ENCODE peak calls at places on chromosomes 12 and 14, in six cellular contexts. J is astrocyte of the cerebellum; A is cardiac fibroblast; T is activated CD4-positive, alpha-beta T cell treated with anti-CD3 and anti-CD28 coated beads, Interleukin-2, amount 50 U/mL, for 1 hour; I is HEK293T; U is CD8-positive, alpha-beta memory T cell. P is an unnamed sample.

GRCh38 chr12:63802012-63802608 is 22.4 kb downstream of the RXYLT1 start:
- DNase-seq in U (no peak), I (peak; percentile 28), T (no peak), J (peak; percentile 26), A (peak; percentile 42), P (no peak)

GRCh38 chr12:28290262-28290661 is 100.0 kb downstream of the CCDC91 start:
- DNase-seq in A (peak; percentile 3), J (no peak), I (no peak), U (no peak), T (no peak), P (no peak)

GRCh38 chr14:72463291-72463866 is 430.5 kb downstream of the DPF3 start:
- DNase-seq in J (no peak), I (no peak), A (no peak), T (no peak), U (no peak), P (no peak)

GRCh38 chr14:36367985-36368774 is 47.7 kb upstream of the MBIP start:
- DNase-seq in J (no peak), U (no peak), A (no peak), T (no peak), I (no peak), P (no peak)

GRCh38 chr12:1972856-1973317 is 31.4 kb downstream of the DCP1B start:
- DNase-seq in I (no peak), J (no peak), A (peak; percentile 39), T (no peak), U (no peak), P (no peak)

GRCh38 chr12:109804820-109805761 is 28.1 kb downstream of the TRPV4 start:
- DNase-seq in I (peak; percentile 83), T (peak; percentile 62), J (peak; percentile 16), U (peak; percentile 82), A (peak; percentile 64), P (peak; percentile 82)

GRCh38 chr12:122031342-122032216 is 9.9 kb downstream of the BCL7A start:
- DNase-seq in J (no peak), U (peak; percentile 58), T (peak; percentile 51), A (peak; percentile 36), I (peak; percentile 76), P (peak; percentile 66)

GRCh38 chr12:26338574-26339572 is 143.5 kb downstream of the SSPN start:
- DNase-seq in J (no peak), U (no peak), T (no peak), A (peak; percentile 32), I (no peak), P (no peak)

GRCh38 chr14:105944632-105945610 is 418.5 kb downstream of the TMEM121 start:
- DNase-seq in U (peak; percentile 77), J (no peak), I (peak; percentile 73), T (peak; percentile 74), A (no peak), P (peak; percentile 71)

GRCh38 chr12:121253638-121254335 is 42.7 kb downstream of the CAMKK2 start:
- DNase-seq in U (no peak), T (no peak), I (no peak), J (no peak), A (no peak), P (no peak)

GRCh38 chr14:99502989-99503421 is 21.8 kb downstream of the CCNK start:
- DNase-seq in T (no peak), I (no peak), J (no peak), A (no peak), U (no peak), P (no peak)

GRCh38 chr12:50066402-50066801 is 9.0 kb downstream of the ASIC1 start:
- DNase-seq in A (peak; percentile 84), I (no peak), U (peak; percentile 13), J (no peak), T (no peak), P (no peak)

GRCh38 chr12:88142610-88142991 is 494 bp downstream of the TMTC3 start:
- DNase-seq in T (peak; percentile 9), U (peak; percentile 48), I (peak; percentile 4), J (no peak), A (no peak), P (peak; percentile 59)

GRCh38 chr14:87286826-87287225 is 706.2 kb downstream of the GALC start:
- DNase-seq in J (no peak), U (no peak), I (no peak), T (no peak), A (no peak), P (no peak)

GRCh38 chr12:52440821-52441319 is 6.7 kb upstream of the KRT75 start:
- DNase-seq in J (no peak), T (no peak), A (peak; percentile 74), U (no peak), I (no peak), P (no peak)

GRCh38 chr14:52876311-52876710 is 74.5 kb downstream of the FERMT2 start:
- DNase-seq in A (peak; percentile 73), J (no peak), I (no peak), T (no peak), U (no peak), P (no peak)